ENCODE peak calls at places on chromosomes 16 and 17, in four cellular contexts. A is psoas muscle; K is A673; M is CD4-positive, CD25-positive, alpha-beta regulatory T cell. S is an unnamed sample.
A peak's percentile ranks its signal among the peaks of the same experiment; 100 is the strongest.

GRCh38 chr17:29124931-29125270 is 55.3 kb downstream of the MYO18A start:
- DNase-seq in A (peak; percentile 53), K (no peak), M (no peak), S (no peak)

GRCh38 chr17:45816966-45817365 is 27.7 kb upstream of the SPPL2C start:
- DNase-seq in A (no peak), K (no peak), M (no peak), S (no peak)

GRCh38 chr17:79742951-79743476 is 12.3 kb downstream of the ENPP7 start:
- DNase-seq in A (no peak), K (no peak), M (no peak), S (no peak)

GRCh38 chr17:21043296-21044232 is 753 bp upstream of the USP22 start:
- DNase-seq in A (peak; percentile 99), K (peak; percentile 99), M (peak; percentile 95), S (peak; percentile 99)

GRCh38 chr17:62618647-62619412 is 8.6 kb upstream of the MRC2 start:
- DNase-seq in A (peak; percentile 37), K (no peak), M (no peak), S (no peak)

GRCh38 chr17:1487939-1488825 is 4.3 kb downstream of the MYO1C start:
- DNase-seq in A (peak; percentile 91), K (peak; percentile 86), M (peak; percentile 78), S (peak; percentile 81)

GRCh38 chr16:61500851-61501250 is 535.4 kb downstream of the CDH8 start:
- DNase-seq in A (no peak), K (no peak), M (no peak), S (no peak)

GRCh38 chr17:12973496-12974318 is 44.1 kb downstream of the ELAC2 start:
- DNase-seq in A (no peak), K (peak; percentile 23), M (no peak), S (peak; percentile 30)

GRCh38 chr17:57988301-57989010 is 402 bp upstream of the VEZF1 start:
- DNase-seq in A (peak; percentile 80), K (peak; percentile 77), M (no peak), S (peak; percentile 78)

GRCh38 chr17:16916557-16916920 is 55.4 kb downstream of the TNFRSF13B start:
- DNase-seq in A (no peak), K (no peak), M (no peak), S (peak; percentile 9)

GRCh38 chr16:81261049-81261648 is 22.7 kb downstream of the BCO1 start:
- DNase-seq in A (no peak), K (peak; percentile 45), M (no peak), S (no peak)

GRCh38 chr16:20844588-20844987 is 38.3 kb downstream of the REXO5 start:
- DNase-seq in A (no peak), K (no peak), M (no peak), S (no peak)

GRCh38 chr16:11852092-11852809 is 909 bp upstream of the RSL1D1 start:
- DNase-seq in A (no peak), K (peak; percentile 59), M (no peak), S (no peak)

GRCh38 chr17:40548982-40549680 is 16.1 kb downstream of the CCR7 start:
- DNase-seq in A (no peak), K (no peak), M (no peak), S (peak; percentile 5)

GRCh38 chr16:7148606-7149005 is 184.0 kb upstream of the RBFOX1 start:
- DNase-seq in A (no peak), K (no peak), M (no peak), S (no peak)

GRCh38 chr17:10295728-10296343 is 77.0 kb downstream of the MYH13 start:
- DNase-seq in A (peak; percentile 36), K (peak; percentile 76), M (no peak), S (no peak)

GRCh38 chr17:78723001-78723796 is 58.9 kb downstream of the CYTH1 start:
- DNase-seq in A (peak; percentile 45), K (peak; percentile 82), M (no peak), S (peak; percentile 96)

GRCh38 chr17:44940321-44940720 is 7.3 kb downstream of the KIF18B start:
- DNase-seq in A (no peak), K (no peak), M (no peak), S (no peak)

GRCh38 chr16:11204513-11205047 is 51.4 kb downstream of the SOCS1 start:
- DNase-seq in A (no peak), K (no peak), M (no peak), S (no peak)

GRCh38 chr16:77394699-77395098 is 40.1 kb downstream of the ADAMTS18 start:
- DNase-seq in A (no peak), K (no peak), M (no peak), S (no peak)

GRCh38 chr17:73799091-73799490 is 154.8 kb upstream of the SDK2 start:
- DNase-seq in A (no peak), K (no peak), M (no peak), S (no peak)

GRCh38 chr17:35372846-35373531 is 432 bp downstream of the SLFN11 start:
- DNase-seq in A (peak; percentile 20), K (peak; percentile 27), M (peak; percentile 37), S (no peak)

GRCh38 chr16:24838554-24839266 is 7.1 kb upstream of the SLC5A11 start:
- DNase-seq in A (no peak), K (peak; percentile 14), M (no peak), S (no peak)

GRCh38 chr17:8162232-8162996 is at the start of gene VAMP2:
- DNase-seq in A (peak; percentile 89), K (peak; percentile 80), M (peak; percentile 80), S (peak; percentile 87)

GRCh38 chr17:1977583-1978395 is 47.3 kb downstream of the RTN4RL1 start:
- DNase-seq in A (no peak), K (no peak), M (no peak), S (peak; percentile 77)

GRCh38 chr16:24635900-24636610 is 93.4 kb upstream of the TNRC6A start:
- DNase-seq in A (peak; percentile 76), K (peak; percentile 92), M (no peak), S (peak; percentile 58)

GRCh38 chr16:48409839-48410610 is 24.8 kb upstream of the SIAH1 start:
- DNase-seq in A (no peak), K (no peak), M (no peak), S (no peak)

GRCh38 chr17:78129385-78130079 is 977 bp upstream of the TMC6 start:
- DNase-seq in A (no peak), K (no peak), M (no peak), S (no peak)

GRCh38 chr17:80826346-80826954 is 165.2 kb upstream of the CHMP6 start:
- DNase-seq in A (no peak), K (no peak), M (no peak), S (no peak)

GRCh38 chr17:51373489-51374194 is 113.3 kb downstream of the UTP18 start:
- DNase-seq in A (no peak), K (no peak), M (no peak), S (no peak)

GRCh38 chr16:65044861-65045260 is 77.0 kb downstream of the CDH11 start:
- DNase-seq in A (no peak), K (no peak), M (no peak), S (no peak)

GRCh38 chr16:87383522-87384161 is at the start of gene FBXO31:
- DNase-seq in A (peak; percentile 85), K (peak; percentile 95), M (peak; percentile 84), S (peak; percentile 87)

GRCh38 chr17:37742114-37742761 is 2.6 kb downstream of the HNF1B start:
- DNase-seq in A (no peak), K (peak; percentile 2), M (no peak), S (no peak)
- H3K27me3 ChIP-seq in A (no peaks in the 10 kb centered on the region), K (peaks cover 93% of the 10 kb centered on the region), M (peaks cover 46% of the 10 kb centered on the region), S (peaks cover 91% of the 10 kb centered on the region)

DNA sequence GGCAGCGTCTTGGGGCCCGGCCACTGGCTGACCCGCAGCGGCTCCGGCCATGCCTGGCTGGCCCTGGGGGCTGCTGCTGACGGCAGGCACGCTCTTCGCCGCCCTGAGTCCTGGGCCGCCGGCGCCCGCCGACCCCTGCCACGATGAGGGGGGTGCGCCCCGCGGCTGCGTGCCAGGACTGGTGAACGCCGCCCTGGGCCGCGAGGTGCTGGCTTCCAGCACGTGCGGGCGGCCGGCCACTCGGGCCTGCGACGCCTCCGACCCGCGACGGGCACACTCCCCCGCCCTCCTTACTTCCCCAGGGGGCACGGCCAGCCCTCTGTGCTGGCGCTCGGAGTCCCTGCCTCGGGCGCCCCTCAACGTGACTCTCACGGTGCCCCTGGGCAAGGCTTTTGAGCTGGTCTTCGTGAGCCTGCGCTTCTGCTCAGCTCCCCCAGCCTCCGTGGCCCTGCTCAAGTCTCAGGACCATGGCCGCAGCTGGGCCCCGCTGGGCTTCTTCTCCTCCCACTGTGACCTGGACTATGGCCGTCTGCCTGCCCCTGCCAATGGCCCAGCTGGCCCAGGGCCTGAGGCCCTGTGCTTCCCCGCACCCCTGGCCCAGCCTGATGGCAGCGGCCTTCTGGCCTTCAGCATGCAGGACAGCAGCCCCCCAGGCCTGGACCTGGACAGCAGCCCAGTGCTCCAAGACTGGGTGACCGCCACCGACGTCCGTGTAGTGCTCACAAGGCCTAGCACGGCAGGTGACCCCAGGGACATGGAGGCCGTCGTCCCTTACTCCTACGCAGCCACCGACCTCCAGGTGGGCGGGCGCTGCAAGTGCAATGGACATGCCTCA is 773 bp downstream of the NTN3 start:
- DNase-seq in A (no peak), K (no peak), M (no peak), S (no peak)
- H3K27me3 ChIP-seq in A (no peaks in the 10 kb centered on the region), K (no peaks in the 10 kb centered on the region), M (peaks cover 12% of the 10 kb centered on the region), S (no peaks in the 10 kb centered on the region)

GRCh38 chr16:1081734-1082265 is 9.3 kb downstream of the SSTR5 start:
- DNase-seq in A (no peak), K (no peak), M (no peak), S (no peak)

GRCh38 chr16:1082266-1082951 is 9.9 kb downstream of the SSTR5 start:
- DNase-seq in A (no peak), K (no peak), M (no peak), S (no peak)

GRCh38 chr16:1080801-1081733 is 8.5 kb downstream of the SSTR5 start:
- DNase-seq in A (no peak), K (peak; percentile 42), M (no peak), S (no peak)

GRCh38 chr16:1084971-1085370 is 11.1 kb downstream of the C1QTNF8 start:
- DNase-seq in A (no peak), K (no peak), M (no peak), S (no peak)

GRCh38 chr16:1082952-1083675 is 10.6 kb downstream of the SSTR5 start:
- DNase-seq in A (no peak), K (no peak), M (no peak), S (no peak)
- H3K27me3 ChIP-seq in A (no peaks in the 10 kb centered on the region), K (peaks cover 5% of the 10 kb centered on the region), M (no peaks in the 10 kb centered on the region), S (peaks cover 55% of the 10 kb centered on the region)

DNA sequence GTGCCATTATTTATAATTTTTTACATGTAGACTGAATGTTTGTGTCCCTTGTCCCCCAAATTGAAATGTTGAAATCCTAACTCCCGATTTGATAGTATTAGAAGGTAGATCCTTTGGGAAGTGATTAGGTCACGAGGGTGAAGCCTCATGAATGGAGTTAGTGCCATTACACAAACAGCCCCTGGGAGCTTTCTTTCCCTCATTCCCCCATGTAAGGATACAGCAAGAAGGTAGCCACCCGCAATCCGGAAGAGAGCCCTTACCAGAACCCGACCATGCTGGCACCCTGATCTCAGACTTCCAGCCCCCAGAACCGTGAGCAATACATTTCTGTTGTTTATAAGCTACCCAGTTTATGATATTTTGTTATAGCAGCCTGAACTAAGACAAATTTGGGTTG is 143.2 kb downstream of the NPIPB5 start:
- DNase-seq in A (no peak), K (no peak), M (no peak), S (no peak)
- H3K27me3 ChIP-seq in A (no peaks in the 10 kb centered on the region), K (peaks cover 30% of the 10 kb centered on the region), M (peaks cover 9% of the 10 kb centered on the region), S (no peaks in the 10 kb centered on the region)